ENCODE peak calls at places on chromosomes 3 and 15, in ten cellular contexts. K, F, J, O, I, A, S, Q, R and U are unnamed samples.

GRCh38 chr3:76370749-76371148 is 585.4 kb upstream of the ZNF717 start:
- DNase-seq in K (no peak), F (no peak), J (no peak), O (no peak), I (no peak), A (no peak), S (no peak), Q (no peak), R (peak), U (no peak)

GRCh38 chr15:43484455-43484854 is 8.5 kb downstream of the TP53BP1 start:
- DNase-seq in K (no peak), F (no peak), J (no peak), O (no peak), I (no peak), A (no peak), S (no peak), Q (no peak), R (no peak), U (no peak)

GRCh38 chr3:23146163-23146562 is 57.0 kb upstream of the UBE2E2 start:
- DNase-seq in K (no peak), F (no peak), J (no peak), O (no peak), I (no peak), A (no peak), S (no peak), Q (no peak), R (no peak), U (no peak)

GRCh38 chr15:74221399-74222230 is 14.5 kb upstream of the CCDC33 start:
- DNase-seq in K (no peak), F (no peak), J (no peak), O (no peak), I (no peak), A (no peak), S (no peak), Q (no peak), R (peak), U (no peak)

GRCh38 chr15:68434021-68434420 is 2.1 kb upstream of the ITGA11 start:
- DNase-seq in K (peak), F (no peak), J (no peak), O (no peak), I (peak), A (no peak), S (no peak), Q (no peak), R (no peak), U (no peak)

GRCh38 chr3:53171109-53171453 is 10.1 kb downstream of the PRKCD start:
- DNase-seq in K (no peak), F (no peak), J (no peak), O (no peak), I (no peak), A (no peak), S (no peak), Q (no peak), R (no peak), U (no peak)

GRCh38 chr3:30042274-30042859 is 564.0 kb upstream of the TGFBR2 start:
- DNase-seq in K (peak), F (peak), J (peak), O (peak), I (peak), A (peak), S (no peak), Q (peak), R (peak), U (peak)

GRCh38 chr15:96184297-96184696 is 146.2 kb upstream of the NR2F2 start:
- DNase-seq in K (no peak), F (no peak), J (no peak), O (no peak), I (no peak), A (no peak), S (no peak), Q (no peak), R (no peak), U (no peak)

GRCh38 chr15:28106294-28107110 is 7.4 kb upstream of the OCA2 start:
- DNase-seq in K (no peak), F (no peak), J (no peak), O (no peak), I (peak), A (no peak), S (no peak), Q (no peak), R (no peak), U (no peak)

GRCh38 chr3:31696815-31697548 is 164.3 kb downstream of the STT3B start:
- DNase-seq in K (no peak), F (no peak), J (no peak), O (no peak), I (no peak), A (no peak), S (no peak), Q (no peak), R (no peak), U (no peak)

GRCh38 chr15:73688455-73688854 is 4.3 kb downstream of the CD276 start:
- DNase-seq in K (peak), F (no peak), J (no peak), O (no peak), I (no peak), A (no peak), S (no peak), Q (no peak), R (no peak), U (no peak)